ENCODE peak calls at places on chromosome 15, in four cellular contexts. One of them, this sample, is unnamed. For H3K36me3, the result is how much of the 10 kb centered on the place peaks cover.

GRCh38 chr15:55630921-55631320 is 42.8 kb upstream of the PYGO1 start:
- DNase-seq in endothelial cell of umbilical vein: peak
- DNase-seq in K562: no peak
- DNase-seq in HepG2: no peak
- DNase-seq in this sample: no peak

GRCh38 chr15:26889298-26889898 is 22.5 kb downstream of the GABRA5 start:
- DNase-seq in endothelial cell of umbilical vein: peak
- DNase-seq in K562: peak
- DNase-seq in HepG2: peak
- DNase-seq in this sample: peak

GRCh38 chr15:85530079-85530478 is 149.7 kb downstream of the AKAP13 start:
- DNase-seq in endothelial cell of umbilical vein: no peak
- DNase-seq in K562: no peak
- DNase-seq in HepG2: no peak
- DNase-seq in this sample: no peak

GRCh38 chr15:66724732-66725467 is 22.9 kb downstream of the SMAD6 start:
- DNase-seq in endothelial cell of umbilical vein: no peak
- DNase-seq in K562: no peak
- DNase-seq in HepG2: no peak
- DNase-seq in this sample: no peak

GRCh38 chr15:87681054-87681453 is 575.5 kb downstream of the NTRK3 start:
- DNase-seq in endothelial cell of umbilical vein: no peak
- DNase-seq in K562: no peak
- DNase-seq in HepG2: no peak
- DNase-seq in this sample: no peak

GRCh38 chr15:75468908-75469307 is 17.4 kb upstream of the SIN3A start:
- DNase-seq in endothelial cell of umbilical vein: no peak
- DNase-seq in K562: no peak
- DNase-seq in HepG2: no peak
- DNase-seq in this sample: no peak

GRCh38 chr15:60038111-60038521 is 34.0 kb downstream of the FOXB1 start:
- DNase-seq in endothelial cell of umbilical vein: no peak
- DNase-seq in K562: no peak
- DNase-seq in HepG2: no peak
- DNase-seq in this sample: no peak

GRCh38 chr15:38471974-38472373 is 18.0 kb downstream of the FAM98B start:
- DNase-seq in endothelial cell of umbilical vein: no peak
- DNase-seq in K562: no peak
- DNase-seq in HepG2: no peak
- DNase-seq in this sample: no peak

GRCh38 chr15:66514586-66514985 is 9.5 kb downstream of the ZWILCH start:
- DNase-seq in endothelial cell of umbilical vein: peak
- DNase-seq in K562: no peak
- DNase-seq in HepG2: no peak
- DNase-seq in this sample: no peak

DNA sequence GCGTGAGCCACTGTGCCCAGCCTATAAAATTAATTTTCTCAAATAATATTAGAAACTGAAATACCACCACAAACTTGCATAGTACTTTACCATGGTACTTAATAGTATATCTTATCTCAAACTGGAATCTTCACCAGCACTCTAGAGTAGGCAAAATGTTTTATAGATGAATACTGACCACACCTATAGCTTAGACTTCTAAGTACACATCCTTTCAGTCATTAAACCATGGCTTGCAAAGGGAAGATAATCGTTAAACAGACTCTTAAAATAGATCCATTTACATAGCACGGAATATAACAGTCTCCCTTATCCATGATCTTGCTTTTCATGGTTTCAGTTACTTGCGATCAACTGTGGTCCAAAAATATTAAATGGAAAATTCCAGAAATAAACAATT is 111.6 kb downstream of the HERC1 start:
- DNase-seq in endothelial cell of umbilical vein: no peak
- DNase-seq in K562: no peak
- DNase-seq in HepG2: no peak
- DNase-seq in this sample: no peak
- H3K36me3 ChIP-seq in endothelial cell of umbilical vein: under half
- H3K36me3 ChIP-seq in K562: half or more
- H3K36me3 ChIP-seq in HepG2: under half
- H3K36me3 ChIP-seq in this sample: under half

DNA sequence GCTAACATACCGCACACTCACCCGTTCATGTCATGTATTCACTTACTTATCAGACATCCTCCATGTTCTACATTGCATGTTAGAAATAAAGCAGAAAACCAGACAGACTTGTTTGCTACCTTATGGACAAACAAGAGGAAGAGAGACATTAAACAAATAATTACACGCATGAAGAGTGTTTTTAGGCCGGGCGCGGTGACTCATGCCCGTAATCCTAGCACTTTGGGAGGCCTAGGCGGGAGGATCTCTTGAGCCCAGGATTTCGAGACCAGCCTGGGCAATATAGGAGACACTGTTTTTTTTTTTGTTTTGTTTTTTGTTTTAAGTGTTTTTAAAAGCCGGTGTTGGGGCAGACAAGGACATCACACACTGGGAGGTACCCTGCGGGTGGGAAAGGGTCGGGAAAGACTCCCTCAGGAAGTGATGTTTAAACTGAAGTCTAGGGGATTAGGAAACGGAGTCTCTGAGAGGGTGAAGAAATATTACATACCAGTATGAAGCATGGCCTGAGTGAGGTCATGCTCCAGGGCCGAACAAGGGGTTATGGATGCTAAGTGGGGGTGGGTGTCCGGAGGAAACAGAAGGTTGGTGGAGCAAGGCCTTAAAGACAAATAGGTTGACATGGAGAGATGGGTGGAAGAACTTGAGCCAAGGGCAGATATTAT is 2.1 kb upstream of the USP3 start:
- DNase-seq in endothelial cell of umbilical vein: peak
- DNase-seq in K562: no peak
- DNase-seq in HepG2: peak
- DNase-seq in this sample: no peak
- TF ChIP-seq JUN in endothelial cell of umbilical vein: no peak
- TF ChIP-seq JUN in K562: no peak
- TF ChIP-seq JUN in HepG2: no peak
- TF ChIP-seq JUN in this sample: no peak

DNA sequence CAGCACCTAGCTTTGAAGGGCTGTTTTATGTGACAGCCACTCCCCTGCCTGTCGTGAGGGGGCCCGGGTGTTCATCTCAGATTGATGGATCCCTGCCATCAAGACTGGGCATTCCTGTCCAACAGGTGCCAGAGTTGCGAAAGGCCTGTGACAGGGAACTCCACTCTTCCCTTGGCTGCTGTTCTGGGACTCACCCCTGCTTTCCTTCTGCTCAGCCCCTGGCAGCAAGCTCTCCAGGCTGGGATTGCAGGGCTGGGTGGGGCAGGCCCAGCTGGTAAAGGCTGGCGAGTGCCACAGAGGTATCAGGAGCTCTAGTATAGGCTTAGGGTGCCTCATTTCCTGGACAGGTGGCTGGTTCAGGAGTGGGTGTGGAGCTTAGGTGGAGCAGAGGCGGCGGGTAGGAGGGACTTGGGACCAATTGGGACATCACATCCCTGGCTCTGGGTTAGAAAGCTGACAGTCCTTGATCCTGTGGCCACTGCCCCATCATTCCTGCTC is at the start of gene PLA2G4B:
- DNase-seq in endothelial cell of umbilical vein: no peak
- DNase-seq in K562: no peak
- DNase-seq in HepG2: no peak
- DNase-seq in this sample: no peak
- H3K36me3 ChIP-seq in endothelial cell of umbilical vein: under half
- H3K36me3 ChIP-seq in K562: under half
- H3K36me3 ChIP-seq in HepG2: under half
- H3K36me3 ChIP-seq in this sample: under half

GRCh38 chr15:73426458-73426994 is 16.4 kb upstream of the REC114 start:
- DNase-seq in endothelial cell of umbilical vein: no peak
- DNase-seq in K562: no peak
- DNase-seq in HepG2: no peak
- DNase-seq in this sample: no peak
- TF ChIP-seq JUN in endothelial cell of umbilical vein: no peak
- TF ChIP-seq JUN in K562: no peak
- TF ChIP-seq JUN in HepG2: no peak
- TF ChIP-seq JUN in this sample: no peak

GRCh38 chr15:41927516-41927915 is 33.7 kb upstream of the SPTBN5 start:
- DNase-seq in endothelial cell of umbilical vein: no peak
- DNase-seq in K562: no peak
- DNase-seq in HepG2: no peak
- DNase-seq in this sample: no peak
- H3K36me3 ChIP-seq in endothelial cell of umbilical vein: under half
- H3K36me3 ChIP-seq in K562: under half
- H3K36me3 ChIP-seq in HepG2: under half
- H3K36me3 ChIP-seq in this sample: under half

DNA sequence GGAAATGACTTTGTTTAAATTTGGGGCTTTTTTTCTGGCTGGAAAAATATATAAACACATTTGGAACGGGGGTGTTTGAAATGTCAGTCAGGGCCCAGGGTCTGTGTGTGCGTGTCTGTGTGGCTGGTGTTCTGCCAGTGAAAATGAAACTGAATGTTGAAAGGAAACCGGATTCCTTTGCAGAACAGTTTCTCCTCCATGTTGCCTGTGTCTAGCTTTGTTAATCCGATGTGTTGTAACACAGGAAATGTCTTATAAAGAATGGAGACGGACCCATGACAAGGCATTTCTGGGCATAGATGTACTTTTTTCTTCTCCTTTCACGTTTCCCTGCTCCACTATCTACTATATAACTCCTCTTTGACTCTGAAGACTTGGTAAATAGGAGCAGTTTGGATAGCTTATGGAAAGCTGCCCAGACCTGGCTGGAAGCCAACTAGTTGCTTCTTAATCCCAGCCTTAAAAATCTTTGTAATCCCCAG is 2.8 kb downstream of the SQOR start:
- DNase-seq in endothelial cell of umbilical vein: peak
- DNase-seq in K562: peak
- DNase-seq in HepG2: peak
- DNase-seq in this sample: no peak
- TF ChIP-seq JUN in endothelial cell of umbilical vein: no peak
- TF ChIP-seq JUN in K562: no peak
- TF ChIP-seq JUN in HepG2: no peak
- TF ChIP-seq JUN in this sample: no peak

DNA sequence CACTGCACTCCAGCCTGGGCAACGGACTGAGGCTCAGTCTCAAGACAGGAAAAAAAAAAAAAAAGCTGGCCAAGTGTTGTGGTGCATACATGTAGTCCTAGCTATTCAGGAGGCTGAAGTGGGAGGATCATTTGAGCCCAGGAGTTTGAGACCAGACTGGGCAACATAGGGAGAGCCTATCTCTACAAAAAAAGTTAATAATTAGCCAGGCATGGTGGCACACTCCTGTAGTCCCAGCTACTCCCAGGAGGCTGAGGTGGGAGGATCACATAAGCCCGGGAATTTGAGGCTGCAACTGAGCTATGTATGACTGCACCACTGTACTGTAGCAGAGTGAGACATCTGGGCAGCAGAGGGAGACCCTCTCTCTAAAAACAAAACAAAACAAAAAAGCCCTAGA is 58.9 kb downstream of the RBPMS2 start:
- DNase-seq in endothelial cell of umbilical vein: no peak
- DNase-seq in K562: no peak
- DNase-seq in HepG2: peak
- DNase-seq in this sample: no peak
- H3K36me3 ChIP-seq in endothelial cell of umbilical vein: under half
- H3K36me3 ChIP-seq in K562: under half
- H3K36me3 ChIP-seq in HepG2: under half
- H3K36me3 ChIP-seq in this sample: under half

GRCh38 chr15:72706266-72706665 is 20.3 kb downstream of the BBS4 start:
- DNase-seq in endothelial cell of umbilical vein: no peak
- DNase-seq in K562: peak
- DNase-seq in HepG2: no peak
- DNase-seq in this sample: no peak
- TF ChIP-seq JUN in endothelial cell of umbilical vein: no peak
- TF ChIP-seq JUN in K562: no peak
- TF ChIP-seq JUN in HepG2: no peak
- TF ChIP-seq JUN in this sample: no peak

GRCh38 chr15:44598892-44599291 is 61.9 kb downstream of the EIF3J start:
- DNase-seq in endothelial cell of umbilical vein: peak
- DNase-seq in K562: peak
- DNase-seq in HepG2: no peak
- DNase-seq in this sample: no peak

GRCh38 chr15:44595246-44595645 is 58.3 kb downstream of the EIF3J start:
- DNase-seq in endothelial cell of umbilical vein: peak
- DNase-seq in K562: no peak
- DNase-seq in HepG2: no peak
- DNase-seq in this sample: no peak

GRCh38 chr15:44595656-44596510 is 58.9 kb downstream of the EIF3J start:
- DNase-seq in endothelial cell of umbilical vein: no peak
- DNase-seq in K562: no peak
- DNase-seq in HepG2: no peak
- DNase-seq in this sample: no peak

GRCh38 chr15:44598066-44598465 is 61.1 kb downstream of the EIF3J start:
- DNase-seq in endothelial cell of umbilical vein: no peak
- DNase-seq in K562: no peak
- DNase-seq in HepG2: no peak
- DNase-seq in this sample: no peak

DNA sequence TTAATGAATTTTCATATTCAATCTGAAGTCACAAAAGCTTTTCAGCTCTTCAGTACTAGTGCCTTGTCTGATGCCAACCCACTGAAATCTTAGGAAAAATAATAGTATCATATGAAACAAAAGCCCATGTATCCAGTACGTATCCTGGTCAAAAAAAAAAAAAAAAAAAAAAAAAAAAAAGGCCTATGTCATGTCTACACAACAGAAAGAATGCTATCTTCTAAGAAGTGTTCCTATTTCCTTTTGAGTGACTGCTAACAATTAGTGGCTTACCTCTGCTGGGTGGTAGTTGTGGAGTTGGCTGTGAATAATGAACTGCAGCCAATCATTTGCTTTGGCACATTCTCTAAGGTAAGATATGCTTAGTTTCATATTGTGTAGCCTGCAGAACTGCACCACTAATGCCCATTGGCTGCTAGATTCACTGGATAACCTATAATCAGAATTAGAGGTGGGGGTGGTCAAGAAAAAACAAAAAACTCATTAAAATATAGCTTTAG is 59.6 kb downstream of the EIF3J start:
- DNase-seq in endothelial cell of umbilical vein: no peak
- DNase-seq in K562: no peak
- DNase-seq in HepG2: no peak
- DNase-seq in this sample: no peak
- H3K36me3 ChIP-seq in endothelial cell of umbilical vein: under half
- H3K36me3 ChIP-seq in K562: half or more
- H3K36me3 ChIP-seq in HepG2: under half
- H3K36me3 ChIP-seq in this sample: under half

DNA sequence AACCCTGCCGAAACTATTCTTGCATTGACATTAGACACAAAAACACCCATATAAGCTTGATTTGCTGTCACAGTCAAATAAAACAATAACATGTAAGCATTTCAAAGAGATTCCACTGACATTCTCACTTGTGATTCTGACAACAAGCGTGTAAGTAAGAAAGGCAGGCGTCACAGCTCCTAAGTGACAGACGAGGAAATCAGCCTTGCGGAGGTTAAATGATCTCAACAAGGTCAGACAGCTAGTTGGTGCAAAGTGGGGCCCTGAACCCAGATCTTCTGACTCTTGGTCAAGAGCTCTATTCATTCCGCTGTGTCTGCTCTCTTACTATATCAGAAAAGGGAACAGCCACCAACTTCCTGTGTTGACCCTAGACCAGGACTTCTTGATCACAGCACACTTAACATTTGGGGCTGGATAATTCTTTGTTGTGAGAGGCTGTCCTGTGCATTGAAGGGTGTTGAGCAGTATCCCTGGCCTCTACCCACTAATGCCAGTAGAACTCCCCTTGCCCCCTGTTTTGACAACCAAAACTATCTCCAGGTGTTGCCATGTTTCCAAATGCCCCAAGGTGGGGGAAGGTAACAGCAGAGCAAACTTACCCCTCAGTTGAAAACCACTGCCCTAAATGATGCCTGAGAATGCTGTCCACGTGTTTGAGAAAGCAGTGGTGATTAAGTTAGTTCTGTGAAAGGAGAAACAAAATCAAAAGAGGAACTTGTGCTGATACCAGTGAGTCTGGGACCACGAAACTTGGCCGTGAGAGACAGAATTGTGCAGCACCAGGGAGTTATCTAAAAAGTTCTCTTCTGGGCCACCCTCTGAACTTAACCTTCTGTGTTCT is 86.1 kb downstream of the LIPC start:
- DNase-seq in endothelial cell of umbilical vein: no peak
- DNase-seq in K562: peak
- DNase-seq in HepG2: no peak
- DNase-seq in this sample: no peak
- TF ChIP-seq JUN in endothelial cell of umbilical vein: no peak
- TF ChIP-seq JUN in K562: no peak
- TF ChIP-seq JUN in HepG2: no peak
- TF ChIP-seq JUN in this sample: no peak

This sample was measured in H1.